ENCODE peak calls at places on chromosomes 4 and X, in five cellular contexts. E is upper lobe of right lung, W is adrenal gland, K is suprapubic skin, L is stomach. C is an unnamed sample.

GRCh38 chrX:27964432-27964831 is 16.8 kb downstream of the DCAF8L1 start:
- DNase-seq in E (no peak), K (no peak), L (no peak), W (no peak), C (no peak)

GRCh38 chr4:2426069-2426397 is 7.3 kb downstream of the CFAP99 start:
- DNase-seq in K (no peak), E (peak; percentile 57), W (no peak), L (no peak), C (no peak)

GRCh38 chr4:521636-522330 is 22.8 kb downstream of the PIGG start:
- DNase-seq in W (no peak), L (no peak), K (no peak), E (no peak), C (no peak)

GRCh38 chrX:68375803-68376202 is 57.5 kb downstream of the OPHN1 start:
- DNase-seq in L (no peak), W (no peak), K (no peak), E (no peak), C (no peak)

GRCh38 chr4:121784975-121785374 is 16.1 kb upstream of the EXOSC9 start:
- DNase-seq in L (no peak), E (no peak), K (no peak), W (no peak), C (peak; percentile 99)

GRCh38 chr4:14222630-14223029 is 595.1 kb upstream of the BOD1L1 start:
- DNase-seq in K (no peak), L (no peak), E (no peak), W (no peak), C (no peak)

GRCh38 chr4:110621839-110622751 is 782 bp downstream of the PITX2 start:
- DNase-seq in L (no peak), E (no peak), K (no peak), W (no peak), C (no peak)

GRCh38 chr4:16257611-16258010 is 31.3 kb upstream of the TAPT1 start:
- DNase-seq in W (no peak), K (no peak), E (no peak), L (no peak), C (no peak)

GRCh38 chr4:156505341-156505955 is 466.2 kb downstream of the PDGFC start:
- DNase-seq in W (no peak), E (no peak), K (no peak), L (no peak), C (no peak)

GRCh38 chr4:87069037-87069742 is 134.4 kb downstream of the AFF1 start:
- DNase-seq in L (no peak), W (no peak), E (no peak), K (no peak), C (no peak)

GRCh38 chr4:156137971-156138581 is 184.4 kb upstream of the CTSO start:
- DNase-seq in W (no peak), K (no peak), L (no peak), E (no peak), C (no peak)

GRCh38 chrX:107834273-107835201 is 8.9 kb downstream of the MID2 start:
- DNase-seq in W (no peak), K (no peak), E (no peak), L (no peak), C (no peak)

GRCh38 chr4:111689731-111690130 is 455.5 kb upstream of the FAM241A start:
- DNase-seq in E (no peak), W (no peak), L (no peak), K (no peak), C (peak; percentile 61)

GRCh38 chrX:107324493-107325310 is 118.3 kb downstream of the DNAAF6 start:
- DNase-seq in E (peak; percentile 63), K (no peak), W (peak; percentile 49), L (no peak), C (no peak)

GRCh38 chr4:186485621-186486062 is 69.7 kb downstream of the MTNR1A start:
- DNase-seq in L (no peak), K (no peak), W (no peak), E (no peak), C (peak; percentile 29)
- H3K4me3 ChIP-seq in L (peak overlapping the region; percentile 23), K (peak overlapping the region; percentile 26), W (no peak overlapping the region), E (peak overlapping the region; percentile 21), C (peak overlapping the region; percentile 53)

GRCh38 chr4:139301821-139302611 is at the start of gene NDUFC1:
- DNase-seq in W (peak; percentile 52), E (peak; percentile 75), L (peak; percentile 54), K (peak; percentile 81), C (peak; percentile 33)
- TF ChIP-seq CTCF in W (peak; percentile 49), E (peak; percentile 15), L (no peak), K (no peak), C (peak; percentile 31)

GRCh38 chr4:80486603-80487002 is 151.1 kb downstream of the CFAP299 start:
- DNase-seq in W (no peak), E (no peak), L (no peak), K (no peak), C (no peak)

GRCh38 chr4:80489798-80490197 is 154.3 kb downstream of the CFAP299 start:
- DNase-seq in W (no peak), K (no peak), E (no peak), L (no peak), C (no peak)

GRCh38 chr4:80484707-80485106 is 149.2 kb downstream of the CFAP299 start:
- DNase-seq in L (no peak), K (no peak), W (no peak), E (no peak), C (peak; percentile 44)
- H3K4me3 ChIP-seq in L (no peak overlapping the region), K (no peak overlapping the region), W (no peak overlapping the region), E (no peak overlapping the region), C (no peak overlapping the region)

DNA sequence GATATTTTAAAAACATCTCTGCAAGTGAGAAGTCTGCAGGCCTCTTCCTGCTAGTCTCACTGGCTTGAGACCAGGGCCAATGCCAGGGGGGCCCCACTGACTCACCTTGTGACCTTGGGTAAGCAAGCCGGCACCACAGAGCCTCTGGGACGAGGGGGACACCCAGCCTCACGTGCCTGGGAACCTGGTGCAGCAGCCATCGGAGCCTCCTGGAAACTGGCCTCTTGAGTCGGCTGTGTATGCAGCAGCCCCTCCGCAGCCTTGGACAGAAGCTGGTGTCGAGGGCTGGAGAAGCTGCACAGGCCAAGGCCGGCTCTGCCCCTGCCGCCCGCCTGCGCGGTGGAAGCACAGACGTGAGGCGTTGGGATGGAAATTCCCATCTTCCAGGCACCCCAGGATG is 8.7 kb downstream of the TADA2B start:
- DNase-seq in K (peak; percentile 71), W (peak; percentile 89), L (no peak), E (no peak), C (no peak)
- TF ChIP-seq CTCF in K (no peak), W (no peak), L (no peak), E (no peak), C (no peak)

DNA sequence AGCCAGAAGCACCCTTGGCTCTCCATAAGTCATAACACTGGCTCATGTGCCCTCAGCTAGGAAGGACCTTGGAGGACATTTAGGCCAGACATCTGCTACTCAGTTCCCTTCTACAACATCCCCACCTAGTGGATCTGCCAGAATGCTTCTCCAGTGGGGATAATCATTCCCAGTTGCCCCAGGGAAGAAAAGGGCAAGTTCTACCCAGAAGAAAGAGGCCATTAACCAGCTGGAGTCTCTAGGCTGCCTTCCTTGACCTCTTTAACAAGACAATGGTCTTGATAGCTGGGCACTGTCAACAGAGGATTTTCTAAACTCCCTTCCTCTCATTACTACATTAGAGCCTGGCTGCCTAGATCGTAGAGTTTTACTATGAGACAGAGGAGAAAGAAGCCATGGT is 42.0 kb downstream of the LGI2 start:
- DNase-seq in W (no peak), L (no peak), K (no peak), E (no peak), C (peak; percentile 58)
- H3K4me3 ChIP-seq in W (no peak overlapping the region), L (no peak overlapping the region), K (no peak overlapping the region), E (no peak overlapping the region), C (no peak overlapping the region)

GRCh38 chrX:120299928-120300327 is 11.3 kb downstream of the TMEM255A start:
- DNase-seq in W (no peak), E (no peak), L (no peak), K (no peak), C (no peak)
- TF ChIP-seq CTCF in W (peak; percentile 18), E (no peak), L (no peak), K (no peak), C (no peak)

GRCh38 chrX:7263330-7263729 is 115.4 kb upstream of the PUDP start:
- DNase-seq in W (no peak), K (no peak), L (no peak), E (no peak), C (no peak)
- H3K4me3 ChIP-seq in W (no peak overlapping the region), K (no peak overlapping the region), L (no peak overlapping the region), E (no peak overlapping the region), C (no peak overlapping the region)

DNA sequence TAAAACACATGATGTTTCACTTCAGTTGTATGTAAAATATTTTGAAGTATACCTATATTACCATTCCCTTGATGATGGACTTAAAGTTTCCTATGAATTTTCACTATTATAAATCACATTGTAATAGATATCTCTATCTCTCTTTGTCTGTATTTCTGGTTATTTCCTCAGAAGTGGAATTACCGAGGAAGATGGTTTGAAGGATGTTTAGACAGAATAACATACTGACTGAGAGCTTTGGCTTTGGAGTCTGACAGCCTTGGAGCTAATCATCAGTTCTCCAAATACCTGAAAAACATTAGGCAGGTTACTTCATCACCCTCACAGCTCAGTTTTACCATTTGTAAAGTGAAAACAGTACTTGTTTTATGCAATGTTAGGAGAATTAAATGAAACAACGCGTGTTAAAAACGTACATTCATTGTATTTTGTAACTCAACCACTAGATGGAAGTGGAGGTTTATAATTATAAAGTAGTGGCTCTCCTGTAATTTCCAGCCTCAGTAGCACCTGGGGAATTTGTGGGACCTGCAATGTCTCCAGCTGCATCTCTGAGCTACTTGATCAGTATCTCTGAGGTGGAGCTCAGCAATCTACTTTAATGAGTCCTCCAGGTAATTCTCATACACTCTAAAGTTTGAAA is 14.3 kb downstream of the JCHAIN start:
- DNase-seq in E (no peak), W (no peak), K (no peak), L (no peak), C (peak; percentile 38)
- TF ChIP-seq CTCF in E (peak; percentile 63), W (peak; percentile 79), K (peak; percentile 19), L (peak; percentile 18), C (peak; percentile 65)

C was measured in AG10803.